ENCODE peak calls at places on chromosomes 5 and 9, in nine cellular contexts. One of them, this sample, is unnamed.

GRCh38 chr5:16934123-16934522 is 2.0 kb downstream of the MYO10 start:
- DNase-seq in fibroblast of mammary gland: peak
- DNase-seq in fibroblast of the conjunctiva: peak
- DNase-seq in A172: peak
- DNase-seq in left colon: peak
- DNase-seq in NCI-H1105: peak
- DNase-seq in activated CD4-positive, alpha-beta memory T cell treated with anti-CD3 and anti-CD28 coated beads, Interleukin-2, amount 10 ng/mL, durations not matched to agents 7 days and 5 days: peak
- DNase-seq in activated effector memory CD4-positive, alpha-beta T cell treated with Interleukin-2 at 50 U/mL for 16 hours: no peak
- DNase-seq in frontal cortex: peak
- DNase-seq in this sample: no peak

GRCh38 chr5:141560725-141561483 is 57.9 kb downstream of the DIAPH1 start:
- DNase-seq in activated effector memory CD4-positive, alpha-beta T cell treated with Interleukin-2 at 50 U/mL for 16 hours: no peak
- DNase-seq in left colon: peak
- DNase-seq in activated CD4-positive, alpha-beta memory T cell treated with anti-CD3 and anti-CD28 coated beads, Interleukin-2, amount 10 ng/mL, durations not matched to agents 7 days and 5 days: no peak
- DNase-seq in frontal cortex: peak
- DNase-seq in fibroblast of the conjunctiva: peak
- DNase-seq in A172: peak
- DNase-seq in NCI-H1105: peak
- DNase-seq in fibroblast of mammary gland: peak
- DNase-seq in this sample: peak

GRCh38 chr5:56112526-56113121 is 117.9 kb upstream of the IL6ST start:
- DNase-seq in NCI-H1105: no peak
- DNase-seq in activated CD4-positive, alpha-beta memory T cell treated with anti-CD3 and anti-CD28 coated beads, Interleukin-2, amount 10 ng/mL, durations not matched to agents 7 days and 5 days: no peak
- DNase-seq in activated effector memory CD4-positive, alpha-beta T cell treated with Interleukin-2 at 50 U/mL for 16 hours: no peak
- DNase-seq in fibroblast of the conjunctiva: peak
- DNase-seq in frontal cortex: no peak
- DNase-seq in left colon: no peak
- DNase-seq in A172: peak
- DNase-seq in fibroblast of mammary gland: peak
- DNase-seq in this sample: no peak

GRCh38 chr5:73793911-73794310 is 167.9 kb downstream of the ARHGEF28 start:
- DNase-seq in fibroblast of the conjunctiva: no peak
- DNase-seq in A172: peak
- DNase-seq in frontal cortex: no peak
- DNase-seq in activated effector memory CD4-positive, alpha-beta T cell treated with Interleukin-2 at 50 U/mL for 16 hours: no peak
- DNase-seq in NCI-H1105: no peak
- DNase-seq in left colon: no peak
- DNase-seq in activated CD4-positive, alpha-beta memory T cell treated with anti-CD3 and anti-CD28 coated beads, Interleukin-2, amount 10 ng/mL, durations not matched to agents 7 days and 5 days: no peak
- DNase-seq in fibroblast of mammary gland: peak
- DNase-seq in this sample: no peak

GRCh38 chr9:69083321-69083720 is 47.8 kb downstream of the FXN start:
- DNase-seq in activated CD4-positive, alpha-beta memory T cell treated with anti-CD3 and anti-CD28 coated beads, Interleukin-2, amount 10 ng/mL, durations not matched to agents 7 days and 5 days: no peak
- DNase-seq in frontal cortex: no peak
- DNase-seq in fibroblast of mammary gland: no peak
- DNase-seq in A172: no peak
- DNase-seq in fibroblast of the conjunctiva: no peak
- DNase-seq in NCI-H1105: no peak
- DNase-seq in left colon: no peak
- DNase-seq in activated effector memory CD4-positive, alpha-beta T cell treated with Interleukin-2 at 50 U/mL for 16 hours: no peak
- DNase-seq in this sample: no peak

GRCh38 chr9:17520264-17521058 is 58.4 kb upstream of the SH3GL2 start:
- DNase-seq in activated effector memory CD4-positive, alpha-beta T cell treated with Interleukin-2 at 50 U/mL for 16 hours: no peak
- DNase-seq in fibroblast of mammary gland: no peak
- DNase-seq in NCI-H1105: no peak
- DNase-seq in left colon: no peak
- DNase-seq in fibroblast of the conjunctiva: no peak
- DNase-seq in frontal cortex: no peak
- DNase-seq in A172: no peak
- DNase-seq in activated CD4-positive, alpha-beta memory T cell treated with anti-CD3 and anti-CD28 coated beads, Interleukin-2, amount 10 ng/mL, durations not matched to agents 7 days and 5 days: no peak
- DNase-seq in this sample: no peak

GRCh38 chr5:111374380-111374779 is 138.0 kb downstream of the STARD4 start:
- DNase-seq in A172: no peak
- DNase-seq in activated effector memory CD4-positive, alpha-beta T cell treated with Interleukin-2 at 50 U/mL for 16 hours: no peak
- DNase-seq in activated CD4-positive, alpha-beta memory T cell treated with anti-CD3 and anti-CD28 coated beads, Interleukin-2, amount 10 ng/mL, durations not matched to agents 7 days and 5 days: no peak
- DNase-seq in fibroblast of mammary gland: no peak
- DNase-seq in frontal cortex: no peak
- DNase-seq in left colon: no peak
- DNase-seq in fibroblast of the conjunctiva: no peak
- DNase-seq in NCI-H1105: no peak
- DNase-seq in this sample: no peak

GRCh38 chr9:128002959-128003358 is 22.2 kb upstream of the EEIG1 start:
- DNase-seq in frontal cortex: no peak
- DNase-seq in fibroblast of mammary gland: no peak
- DNase-seq in activated CD4-positive, alpha-beta memory T cell treated with anti-CD3 and anti-CD28 coated beads, Interleukin-2, amount 10 ng/mL, durations not matched to agents 7 days and 5 days: no peak
- DNase-seq in activated effector memory CD4-positive, alpha-beta T cell treated with Interleukin-2 at 50 U/mL for 16 hours: no peak
- DNase-seq in A172: no peak
- DNase-seq in fibroblast of the conjunctiva: no peak
- DNase-seq in left colon: no peak
- DNase-seq in NCI-H1105: no peak
- DNase-seq in this sample: no peak

GRCh38 chr5:142432369-142432863 is 107.6 kb upstream of the SPRY4 start:
- DNase-seq in fibroblast of mammary gland: no peak
- DNase-seq in NCI-H1105: peak
- DNase-seq in activated CD4-positive, alpha-beta memory T cell treated with anti-CD3 and anti-CD28 coated beads, Interleukin-2, amount 10 ng/mL, durations not matched to agents 7 days and 5 days: peak
- DNase-seq in frontal cortex: no peak
- DNase-seq in fibroblast of the conjunctiva: no peak
- DNase-seq in A172: no peak
- DNase-seq in activated effector memory CD4-positive, alpha-beta T cell treated with Interleukin-2 at 50 U/mL for 16 hours: peak
- DNase-seq in left colon: peak
- DNase-seq in this sample: no peak

GRCh38 chr9:16039103-16039987 is 486.5 kb downstream of the CCDC171 start:
- DNase-seq in A172: no peak
- DNase-seq in fibroblast of mammary gland: peak
- DNase-seq in activated effector memory CD4-positive, alpha-beta T cell treated with Interleukin-2 at 50 U/mL for 16 hours: no peak
- DNase-seq in left colon: no peak
- DNase-seq in activated CD4-positive, alpha-beta memory T cell treated with anti-CD3 and anti-CD28 coated beads, Interleukin-2, amount 10 ng/mL, durations not matched to agents 7 days and 5 days: no peak
- DNase-seq in fibroblast of the conjunctiva: no peak
- DNase-seq in NCI-H1105: no peak
- DNase-seq in frontal cortex: no peak
- DNase-seq in this sample: no peak

GRCh38 chr5:96601811-96602244 is 60.3 kb upstream of the CAST start:
- DNase-seq in left colon: no peak
- DNase-seq in fibroblast of mammary gland: peak
- DNase-seq in A172: peak
- DNase-seq in activated effector memory CD4-positive, alpha-beta T cell treated with Interleukin-2 at 50 U/mL for 16 hours: peak
- DNase-seq in fibroblast of the conjunctiva: peak
- DNase-seq in activated CD4-positive, alpha-beta memory T cell treated with anti-CD3 and anti-CD28 coated beads, Interleukin-2, amount 10 ng/mL, durations not matched to agents 7 days and 5 days: peak
- DNase-seq in frontal cortex: no peak
- DNase-seq in NCI-H1105: peak
- DNase-seq in this sample: no peak

GRCh38 chr9:110820378-110820777 is 151.8 kb downstream of the MUSK start:
- DNase-seq in frontal cortex: no peak
- DNase-seq in fibroblast of the conjunctiva: no peak
- DNase-seq in A172: no peak
- DNase-seq in activated effector memory CD4-positive, alpha-beta T cell treated with Interleukin-2 at 50 U/mL for 16 hours: no peak
- DNase-seq in left colon: no peak
- DNase-seq in NCI-H1105: no peak
- DNase-seq in fibroblast of mammary gland: no peak
- DNase-seq in activated CD4-positive, alpha-beta memory T cell treated with anti-CD3 and anti-CD28 coated beads, Interleukin-2, amount 10 ng/mL, durations not matched to agents 7 days and 5 days: no peak
- DNase-seq in this sample: no peak

GRCh38 chr5:126016256-126016655 is 407.0 kb upstream of the GRAMD2B start:
- DNase-seq in activated effector memory CD4-positive, alpha-beta T cell treated with Interleukin-2 at 50 U/mL for 16 hours: no peak
- DNase-seq in left colon: no peak
- DNase-seq in activated CD4-positive, alpha-beta memory T cell treated with anti-CD3 and anti-CD28 coated beads, Interleukin-2, amount 10 ng/mL, durations not matched to agents 7 days and 5 days: no peak
- DNase-seq in fibroblast of the conjunctiva: no peak
- DNase-seq in frontal cortex: no peak
- DNase-seq in A172: no peak
- DNase-seq in NCI-H1105: no peak
- DNase-seq in fibroblast of mammary gland: peak
- DNase-seq in this sample: no peak

GRCh38 chr9:132670816-132671371 is 630 bp downstream of the GTF3C4 start:
- DNase-seq in frontal cortex: no peak
- DNase-seq in fibroblast of the conjunctiva: no peak
- DNase-seq in activated effector memory CD4-positive, alpha-beta T cell treated with Interleukin-2 at 50 U/mL for 16 hours: peak
- DNase-seq in NCI-H1105: no peak
- DNase-seq in fibroblast of mammary gland: peak
- DNase-seq in activated CD4-positive, alpha-beta memory T cell treated with anti-CD3 and anti-CD28 coated beads, Interleukin-2, amount 10 ng/mL, durations not matched to agents 7 days and 5 days: peak
- DNase-seq in A172: peak
- DNase-seq in left colon: peak
- DNase-seq in this sample: no peak

GRCh38 chr5:38830521-38831051 is 15.2 kb upstream of the OSMR start:
- DNase-seq in fibroblast of the conjunctiva: no peak
- DNase-seq in NCI-H1105: no peak
- DNase-seq in A172: no peak
- DNase-seq in activated CD4-positive, alpha-beta memory T cell treated with anti-CD3 and anti-CD28 coated beads, Interleukin-2, amount 10 ng/mL, durations not matched to agents 7 days and 5 days: no peak
- DNase-seq in fibroblast of mammary gland: peak
- DNase-seq in activated effector memory CD4-positive, alpha-beta T cell treated with Interleukin-2 at 50 U/mL for 16 hours: no peak
- DNase-seq in frontal cortex: no peak
- DNase-seq in left colon: no peak
- DNase-seq in this sample: no peak